ENCODE peak calls at places on chromosomes 16 and 17, in five cellular contexts. One of them, this sample, is unnamed. For H3K27me3, the result is how much of the 10 kb centered on the place peaks cover.

GRCh38 chr17:27755706-27756466 is 44.4 kb downstream of the NOS2 start:
- DNase-seq in AG04450: no peak
- DNase-seq in vagina: no peak
- DNase-seq in lower lobe of right lung: no peak
- DNase-seq in adrenal gland: no peak
- DNase-seq in this sample: no peak

GRCh38 chr17:81930142-81931125 is 2.9 kb upstream of the MAFG start:
- DNase-seq in AG04450: no peak
- DNase-seq in vagina: no peak
- DNase-seq in lower lobe of right lung: no peak
- DNase-seq in adrenal gland: no peak
- DNase-seq in this sample: no peak

GRCh38 chr17:42288078-42288984 is at the start of gene STAT5A:
- DNase-seq in AG04450: peak
- DNase-seq in vagina: no peak
- DNase-seq in lower lobe of right lung: peak
- DNase-seq in adrenal gland: peak
- DNase-seq in this sample: peak

GRCh38 chr17:58391302-58391984 is 25.9 kb downstream of the RNF43 start:
- DNase-seq in AG04450: no peak
- DNase-seq in vagina: no peak
- DNase-seq in lower lobe of right lung: peak
- DNase-seq in adrenal gland: peak
- DNase-seq in this sample: peak

GRCh38 chr17:17884281-17885028 is 47.7 kb upstream of the SREBF1 start:
- DNase-seq in AG04450: no peak
- DNase-seq in vagina: no peak
- DNase-seq in lower lobe of right lung: no peak
- DNase-seq in adrenal gland: no peak
- DNase-seq in this sample: peak

GRCh38 chr17:78412403-78412802 is 34.0 kb downstream of the PGS1 start:
- DNase-seq in AG04450: no peak
- DNase-seq in vagina: no peak
- DNase-seq in lower lobe of right lung: no peak
- DNase-seq in adrenal gland: no peak
- DNase-seq in this sample: no peak

GRCh38 chr16:6643083-6643686 is 689.5 kb upstream of the RBFOX1 start:
- DNase-seq in AG04450: peak
- DNase-seq in vagina: no peak
- DNase-seq in lower lobe of right lung: no peak
- DNase-seq in adrenal gland: peak
- DNase-seq in this sample: peak

GRCh38 chr17:5759501-5759925 is 175.2 kb upstream of the NLRP1 start:
- DNase-seq in AG04450: no peak
- DNase-seq in vagina: no peak
- DNase-seq in lower lobe of right lung: no peak
- DNase-seq in adrenal gland: peak
- DNase-seq in this sample: no peak

GRCh38 chr16:29900102-29900887 is at the start of gene ASPHD1:
- DNase-seq in AG04450: peak
- DNase-seq in vagina: no peak
- DNase-seq in lower lobe of right lung: peak
- DNase-seq in adrenal gland: peak
- DNase-seq in this sample: peak

GRCh38 chr17:82793974-82794620 is 42.2 kb downstream of the TBCD start:
- DNase-seq in AG04450: no peak
- DNase-seq in vagina: no peak
- DNase-seq in lower lobe of right lung: no peak
- DNase-seq in adrenal gland: no peak
- DNase-seq in this sample: no peak

GRCh38 chr17:57459286-57459915 is 203.1 kb downstream of the MSI2 start:
- DNase-seq in AG04450: no peak
- DNase-seq in vagina: no peak
- DNase-seq in lower lobe of right lung: no peak
- DNase-seq in adrenal gland: no peak
- DNase-seq in this sample: no peak

GRCh38 chr17:51640108-51640622 is 379.8 kb downstream of the UTP18 start:
- DNase-seq in AG04450: no peak
- DNase-seq in vagina: no peak
- DNase-seq in lower lobe of right lung: no peak
- DNase-seq in adrenal gland: no peak
- DNase-seq in this sample: peak

GRCh38 chr17:50596191-50597037 is 35.9 kb downstream of the CACNA1G start:
- DNase-seq in AG04450: no peak
- DNase-seq in vagina: no peak
- DNase-seq in lower lobe of right lung: no peak
- DNase-seq in adrenal gland: no peak
- DNase-seq in this sample: no peak

GRCh38 chr17:77778636-77779524 is 179.6 kb upstream of the TNRC6C start:
- DNase-seq in AG04450: no peak
- DNase-seq in vagina: no peak
- DNase-seq in lower lobe of right lung: peak
- DNase-seq in adrenal gland: peak
- DNase-seq in this sample: peak

GRCh38 chr16:87435399-87436224 is 43.5 kb downstream of the MAP1LC3B start:
- DNase-seq in AG04450: peak
- DNase-seq in vagina: no peak
- DNase-seq in lower lobe of right lung: no peak
- DNase-seq in adrenal gland: no peak
- DNase-seq in this sample: no peak

GRCh38 chr16:17177242-17177967 is 293.4 kb downstream of the XYLT1 start:
- DNase-seq in AG04450: no peak
- DNase-seq in vagina: no peak
- DNase-seq in lower lobe of right lung: no peak
- DNase-seq in adrenal gland: no peak
- DNase-seq in this sample: no peak

GRCh38 chr16:29811170-29811895 is 660 bp upstream of the PRRT2 start:
- DNase-seq in AG04450: peak
- DNase-seq in vagina: no peak
- DNase-seq in lower lobe of right lung: peak
- DNase-seq in adrenal gland: peak
- DNase-seq in this sample: peak

GRCh38 chr17:1552911-1553310 is 9.7 kb downstream of the PITPNA start:
- DNase-seq in AG04450: no peak
- DNase-seq in vagina: no peak
- DNase-seq in lower lobe of right lung: peak
- DNase-seq in adrenal gland: no peak
- DNase-seq in this sample: no peak

GRCh38 chr16:9103546-9103945 is 12.1 kb downstream of the HAPSTR1 start:
- DNase-seq in AG04450: no peak
- DNase-seq in vagina: no peak
- DNase-seq in lower lobe of right lung: no peak
- DNase-seq in adrenal gland: no peak
- DNase-seq in this sample: no peak

GRCh38 chr16:22008215-22009142 is 568 bp downstream of the MOSMO start:
- DNase-seq in AG04450: no peak
- DNase-seq in vagina: no peak
- DNase-seq in lower lobe of right lung: peak
- DNase-seq in adrenal gland: no peak
- DNase-seq in this sample: peak

GRCh38 chr16:85537795-85538401 is 75.2 kb upstream of the GSE1 start:
- DNase-seq in AG04450: no peak
- DNase-seq in vagina: no peak
- DNase-seq in lower lobe of right lung: no peak
- DNase-seq in adrenal gland: no peak
- DNase-seq in this sample: no peak

GRCh38 chr17:46193246-46193625 is at the start of gene KANSL1:
- DNase-seq in AG04450: peak
- DNase-seq in vagina: no peak
- DNase-seq in lower lobe of right lung: peak
- DNase-seq in adrenal gland: peak
- DNase-seq in this sample: peak

GRCh38 chr17:81731271-81731670 is 19.2 kb downstream of the SLC25A10 start:
- DNase-seq in AG04450: no peak
- DNase-seq in vagina: no peak
- DNase-seq in lower lobe of right lung: no peak
- DNase-seq in adrenal gland: no peak
- DNase-seq in this sample: no peak

GRCh38 chr16:88633684-88634140 is 4.7 kb upstream of the IL17C start:
- DNase-seq in AG04450: no peak
- DNase-seq in vagina: no peak
- DNase-seq in lower lobe of right lung: peak
- DNase-seq in adrenal gland: no peak
- DNase-seq in this sample: peak

GRCh38 chr17:8700546-8700945 is 44.1 kb downstream of the CCDC42 start:
- DNase-seq in AG04450: no peak
- DNase-seq in vagina: no peak
- DNase-seq in lower lobe of right lung: no peak
- DNase-seq in adrenal gland: no peak
- DNase-seq in this sample: no peak

GRCh38 chr17:73907601-73907910 is 263.3 kb upstream of the SDK2 start:
- DNase-seq in AG04450: no peak
- DNase-seq in vagina: no peak
- DNase-seq in lower lobe of right lung: no peak
- DNase-seq in adrenal gland: no peak
- DNase-seq in this sample: no peak

GRCh38 chr17:57899822-57900221 is 50.0 kb upstream of the MRPS23 start:
- DNase-seq in AG04450: no peak
- DNase-seq in vagina: no peak
- DNase-seq in lower lobe of right lung: peak
- DNase-seq in adrenal gland: peak
- DNase-seq in this sample: peak

GRCh38 chr17:38578229-38578628 is 27.5 kb downstream of the SRCIN1 start:
- DNase-seq in AG04450: no peak
- DNase-seq in vagina: no peak
- DNase-seq in lower lobe of right lung: no peak
- DNase-seq in adrenal gland: no peak
- DNase-seq in this sample: no peak
- H3K4me3 ChIP-seq in AG04450: no peak
- H3K4me3 ChIP-seq in vagina: peak
- H3K4me3 ChIP-seq in lower lobe of right lung: no peak
- H3K4me3 ChIP-seq in adrenal gland: no peak
- H3K4me3 ChIP-seq in this sample: no peak

GRCh38 chr16:27532088-27532810 is 17.5 kb downstream of the GTF3C1 start:
- DNase-seq in AG04450: no peak
- DNase-seq in vagina: no peak
- DNase-seq in lower lobe of right lung: no peak
- DNase-seq in adrenal gland: no peak
- DNase-seq in this sample: no peak
- H3K27ac ChIP-seq in AG04450: no peak
- H3K27ac ChIP-seq in vagina: no peak
- H3K27ac ChIP-seq in lower lobe of right lung: no peak
- H3K27ac ChIP-seq in adrenal gland: no peak
- H3K27ac ChIP-seq in this sample: no peak

DNA sequence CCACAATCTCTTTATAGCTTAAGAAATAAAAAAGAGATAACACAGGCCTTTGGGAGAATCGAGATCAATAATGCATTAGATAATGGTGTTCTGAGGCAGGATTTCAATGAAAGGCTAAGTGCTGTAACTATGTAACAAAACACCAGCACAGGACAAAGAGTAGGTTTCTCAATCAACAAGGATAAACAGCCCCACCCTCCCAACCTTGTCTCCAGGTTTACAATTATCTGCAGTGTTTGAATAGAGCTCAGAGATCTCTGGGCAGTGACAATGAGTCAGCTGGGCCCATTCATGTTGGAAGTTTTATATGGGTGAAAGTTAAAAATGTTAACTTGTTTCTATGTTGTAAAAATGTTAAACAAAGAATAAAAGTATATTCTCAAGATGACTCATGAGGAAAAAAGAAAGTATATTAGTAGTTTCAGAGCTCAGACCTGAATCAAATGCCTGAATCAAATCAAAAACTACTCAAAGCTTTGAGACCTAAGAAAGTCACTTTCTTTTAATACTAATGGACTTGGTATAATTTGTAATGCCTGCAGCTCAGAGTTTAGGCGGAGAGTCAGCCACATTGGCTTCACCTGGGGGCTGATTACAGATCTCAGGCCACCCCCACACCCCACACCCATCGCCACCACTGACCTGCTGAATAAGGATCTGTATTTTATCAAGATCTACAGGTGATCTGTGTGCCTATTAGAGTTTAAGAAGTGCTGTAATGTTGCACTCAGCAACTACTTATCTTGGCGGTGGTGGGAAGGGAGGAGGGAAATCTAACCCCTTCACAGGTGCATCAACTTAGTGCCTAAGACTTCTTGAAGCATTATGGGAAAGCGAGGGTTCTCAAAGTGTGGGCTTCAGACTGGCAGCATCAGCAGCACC is 17.2 kb upstream of the KRT20 start:
- DNase-seq in AG04450: no peak
- DNase-seq in vagina: no peak
- DNase-seq in lower lobe of right lung: no peak
- DNase-seq in adrenal gland: no peak
- DNase-seq in this sample: no peak
- H3K27me3 ChIP-seq in AG04450: under half
- H3K27me3 ChIP-seq in vagina: under half
- H3K27me3 ChIP-seq in lower lobe of right lung: under half
- H3K27me3 ChIP-seq in adrenal gland: under half
- H3K27me3 ChIP-seq in this sample: under half

GRCh38 chr17:75641343-75641742 is 8.1 kb downstream of the SMIM5 start:
- DNase-seq in AG04450: no peak
- DNase-seq in vagina: no peak
- DNase-seq in lower lobe of right lung: no peak
- DNase-seq in adrenal gland: no peak
- DNase-seq in this sample: peak

GRCh38 chr17:75638893-75639292 is 5.7 kb downstream of the SMIM5 start:
- DNase-seq in AG04450: no peak
- DNase-seq in vagina: no peak
- DNase-seq in lower lobe of right lung: peak
- DNase-seq in adrenal gland: peak
- DNase-seq in this sample: peak

GRCh38 chr17:75639327-75639726 is 6.1 kb downstream of the SMIM5 start:
- DNase-seq in AG04450: no peak
- DNase-seq in vagina: no peak
- DNase-seq in lower lobe of right lung: peak
- DNase-seq in adrenal gland: no peak
- DNase-seq in this sample: peak

GRCh38 chr17:75640556-75641119 is 7.4 kb downstream of the SMIM5 start:
- DNase-seq in AG04450: no peak
- DNase-seq in vagina: no peak
- DNase-seq in lower lobe of right lung: no peak
- DNase-seq in adrenal gland: no peak
- DNase-seq in this sample: no peak

DNA sequence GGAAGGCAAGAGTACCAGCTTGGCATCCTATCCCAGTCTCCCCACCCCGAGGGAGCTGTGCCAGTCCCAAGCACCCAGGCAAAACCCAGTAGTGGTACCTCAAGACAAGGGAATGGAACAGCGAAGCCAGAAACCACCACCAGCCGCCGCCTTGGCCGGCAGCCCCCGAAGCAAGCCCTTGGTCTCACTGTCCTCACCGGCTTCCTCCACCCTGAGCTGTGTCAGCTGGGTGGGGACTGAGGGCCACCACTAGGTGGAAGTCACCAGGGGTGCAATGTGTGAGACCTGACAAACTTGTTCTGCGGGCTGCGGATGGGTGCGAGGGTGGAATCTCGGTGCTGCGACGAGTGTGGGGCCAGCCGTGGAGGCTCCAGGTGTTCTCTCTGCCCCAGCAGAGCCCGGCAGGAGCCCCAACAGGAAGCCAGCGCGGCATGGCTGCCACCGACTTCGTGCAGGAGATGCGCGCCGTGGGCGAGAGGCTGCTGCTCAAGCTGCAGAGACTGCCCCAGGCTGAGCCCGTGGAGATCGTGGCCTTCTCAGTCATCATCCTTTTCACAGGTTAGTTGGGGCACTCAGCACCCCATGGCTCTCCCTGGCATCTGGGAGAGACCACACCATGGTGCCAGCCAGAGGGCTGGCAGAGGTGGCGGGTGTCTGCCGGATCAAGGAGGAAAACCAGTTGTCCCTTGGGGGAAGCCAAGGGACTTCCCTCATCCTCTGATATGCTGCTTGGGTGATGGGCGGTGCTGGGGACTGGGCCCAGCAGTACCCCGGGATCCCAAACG is 6.7 kb downstream of the SMIM5 start:
- DNase-seq in AG04450: no peak
- DNase-seq in vagina: no peak
- DNase-seq in lower lobe of right lung: peak
- DNase-seq in adrenal gland: no peak
- DNase-seq in this sample: peak
- H3K4me3 ChIP-seq in AG04450: no peak
- H3K4me3 ChIP-seq in vagina: no peak
- H3K4me3 ChIP-seq in lower lobe of right lung: no peak
- H3K4me3 ChIP-seq in adrenal gland: no peak
- H3K4me3 ChIP-seq in this sample: no peak

This sample was measured in thyroid gland.